ENCODE peak calls at places on chromosomes 12 and 14, in five cellular contexts. X is NCI-H1092 treated with DMSO at 0.1 percent for 48 hours; Z is DND-41; B is AG10803; O is stimulated activated CD8-positive, alpha-beta memory T cell treated with anti-CD3 and anti-CD28 coated beads, Interleukin-12 subunit alpha, Interleukin-12 subunit beta, amount 100 ng/mL, for 4 hours. Q is an unnamed sample.

GRCh38 chr12:54197037-54197909 is 8.5 kb upstream of the SMUG1 start:
- DNase-seq in X (no peak), Z (no peak), B (peak; percentile 56), O (no peak), Q (no peak)

GRCh38 chr12:83015390-83016225 is 328.9 kb downstream of the TMTC2 start:
- DNase-seq in X (no peak), B (peak; percentile 27), O (no peak), Z (no peak), Q (no peak)

GRCh38 chr12:121580959-121581680 is at the start of gene KDM2B:
- DNase-seq in B (peak; percentile 40), Z (peak; percentile 29), X (no peak), O (no peak), Q (peak; percentile 17)

GRCh38 chr12:105357162-105357691 is 26.7 kb downstream of the C12orf75 start:
- DNase-seq in B (no peak), X (no peak), O (no peak), Z (no peak), Q (peak; percentile 59)

GRCh38 chr12:91604897-91605296 is 422.3 kb upstream of the DCN start:
- DNase-seq in O (no peak), B (no peak), Z (no peak), X (no peak), Q (no peak)

GRCh38 chr12:110355080-110355479 is 48.4 kb downstream of the ANAPC7 start:
- DNase-seq in O (no peak), Z (peak; percentile 29), X (no peak), B (no peak), Q (no peak)

GRCh38 chr14:29832042-29832441 is 95.6 kb downstream of the PRKD1 start:
- DNase-seq in X (no peak), O (no peak), B (no peak), Z (no peak), Q (no peak)

GRCh38 chr14:40694026-40694425 is 912.6 kb upstream of the LRFN5 start:
- DNase-seq in B (peak; percentile 27), X (no peak), O (no peak), Z (no peak), Q (no peak)

GRCh38 chr12:110782068-110782467 is 39.4 kb upstream of the PPP1CC start:
- DNase-seq in O (no peak), X (no peak), B (no peak), Z (no peak), Q (no peak)